ENCODE peak calls at places on chromosome 20, in nine cellular contexts. F is prostate gland; T is caudate nucleus; W is stimulated activated CD8-positive, alpha-beta memory T cell treated with anti-CD3 and anti-CD28 coated beads, Interleukin-12 subunit alpha, Interleukin-12 subunit beta, amount 100 ng/mL, for 1 hour; E is activated naive CD8-positive, alpha-beta T cell treated with anti-CD3 and anti-CD28 coated beads, Interleukin-2, amount 50 U/mL, for 16 hours; R is lower lobe of right lung; L is GM19239; I is D341Med; Z is NCI-H1105. C is an unnamed sample.

GRCh38 chr20:49460916-49461315 is 21.6 kb downstream of the KCNB1 start:
- DNase-seq in Z (peak; percentile 31), F (no peak), I (peak; percentile 50), L (no peak), R (no peak), T (no peak), E (no peak), W (no peak), C (no peak)

GRCh38 chr20:5171074-5171789 is 44.4 kb downstream of the CDS2 start:
- DNase-seq in R (no peak), T (no peak), I (no peak), E (no peak), W (no peak), F (no peak), Z (no peak), L (no peak), C (no peak)

GRCh38 chr20:56429496-56429895 is 17.4 kb downstream of the CASS4 start:
- DNase-seq in T (no peak), I (no peak), Z (no peak), E (peak; percentile 25), W (no peak), R (no peak), F (no peak), L (no peak), C (no peak)

GRCh38 chr20:21820688-21821087 is 115.2 kb downstream of the PAX1 start:
- DNase-seq in I (no peak), E (no peak), W (no peak), R (no peak), L (no peak), F (no peak), Z (peak; percentile 76), T (no peak), C (no peak)

GRCh38 chr20:63692436-63693078 is 3.9 kb upstream of the TNFRSF6B start:
- DNase-seq in L (no peak), W (no peak), E (no peak), Z (no peak), I (no peak), T (no peak), F (no peak), R (peak; percentile 41), C (peak; percentile 41)

GRCh38 chr20:19975436-19975799 is 41.7 kb upstream of the NAA20 start:
- DNase-seq in Z (no peak), F (peak; percentile 48), I (no peak), L (no peak), T (no peak), R (peak; percentile 52), W (no peak), E (no peak), C (no peak)

GRCh38 chr20:62475027-62475818 is 572 bp downstream of the GATA5 start:
- DNase-seq in E (no peak), I (no peak), L (no peak), R (no peak), F (no peak), Z (no peak), W (no peak), T (no peak), C (no peak)

GRCh38 chr20:32651537-32651936 is 22.2 kb downstream of the C20orf203 start:
- DNase-seq in I (peak; percentile 68), L (no peak), F (no peak), W (no peak), R (no peak), T (no peak), Z (no peak), E (no peak), C (peak; percentile 86)

GRCh38 chr20:25221592-25222460 is 26.1 kb upstream of the PYGB start:
- DNase-seq in F (no peak), I (no peak), Z (no peak), E (no peak), L (no peak), W (no peak), R (no peak), T (no peak), C (no peak)

GRCh38 chr20:57573893-57574292 is 13.0 kb downstream of the PCK1 start:
- DNase-seq in W (no peak), I (peak; percentile 55), Z (no peak), E (no peak), T (no peak), F (no peak), L (no peak), R (no peak), C (no peak)

GRCh38 chr20:16501236-16501635 is 72.0 kb downstream of the KIF16B start:
- DNase-seq in L (no peak), I (no peak), E (no peak), F (no peak), R (no peak), W (no peak), T (no peak), Z (no peak), C (no peak)

GRCh38 chr20:63961664-63962425 is 5.6 kb upstream of the UCKL1 start:
- DNase-seq in W (no peak), I (no peak), L (no peak), Z (no peak), F (no peak), T (no peak), R (no peak), E (no peak), C (no peak)

GRCh38 chr20:11387189-11387754 is 530.4 kb upstream of the BTBD3 start:
- DNase-seq in L (no peak), E (no peak), Z (no peak), R (no peak), F (no peak), T (no peak), W (no peak), I (no peak), C (no peak)

GRCh38 chr20:62591591-62591990 is 50.7 kb upstream of the SLCO4A1 start:
- DNase-seq in I (no peak), T (no peak), R (no peak), Z (no peak), L (no peak), W (no peak), F (no peak), E (no peak), C (no peak)

GRCh38 chr20:6829510-6830116 is 62.1 kb downstream of the BMP2 start:
- DNase-seq in L (no peak), E (no peak), Z (no peak), W (no peak), I (no peak), F (no peak), R (no peak), T (no peak), C (peak; percentile 11)

GRCh38 chr20:31239139-31239538 is 18.3 kb upstream of the DEFB115 start:
- DNase-seq in Z (no peak), L (no peak), T (no peak), R (no peak), F (no peak), W (no peak), I (no peak), E (no peak), C (no peak)

GRCh38 chr20:34691838-34692237 is 12.3 kb upstream of the TP53INP2 start:
- DNase-seq in W (no peak), Z (no peak), T (no peak), R (no peak), E (no peak), F (no peak), L (no peak), I (no peak), C (no peak)

GRCh38 chr20:38126146-38126912 is 38.7 kb downstream of the TGM2 start:
- DNase-seq in F (no peak), L (no peak), I (no peak), T (no peak), W (no peak), E (no peak), Z (no peak), R (peak; percentile 47), C (no peak)

GRCh38 chr20:2874456-2874855 is 1.2 kb downstream of the PTPRA start:
- DNase-seq in I (no peak), Z (no peak), W (no peak), F (no peak), L (no peak), R (no peak), E (no peak), T (no peak), C (peak; percentile 30)

GRCh38 chr20:63100401-63100925 is 93.7 kb upstream of the BHLHE23 start:
- DNase-seq in W (no peak), F (no peak), E (no peak), L (no peak), R (peak; percentile 25), T (no peak), Z (no peak), I (peak; percentile 22), C (no peak)

GRCh38 chr20:32070690-32071213 is 18.7 kb downstream of the HCK start:
- DNase-seq in I (no peak), F (no peak), R (no peak), T (no peak), L (no peak), W (no peak), Z (no peak), E (no peak), C (no peak)

GRCh38 chr20:33789109-33789857 is 21.9 kb upstream of the CHMP4B start:
- DNase-seq in I (no peak), L (no peak), F (peak; percentile 89), R (peak; percentile 67), E (no peak), Z (no peak), W (no peak), T (no peak), C (no peak)

GRCh38 chr20:25508083-25508770 is 77.1 kb downstream of the NINL start:
- DNase-seq in I (no peak), E (no peak), L (no peak), Z (no peak), W (no peak), F (no peak), T (no peak), R (no peak), C (no peak)

C was measured in NCI-H82.